ENCODE peak calls at places on chromosome 15, in five cellular contexts. U, P, L, H and C are unnamed samples.

GRCh38 chr15:52496776-52497470 is 31.8 kb downstream of the MYO5A start:
- DNase-seq in U (no peak), P (no peak), L (peak; percentile 9), H (no peak), C (no peak)

GRCh38 chr15:80174017-80174746 is 21.4 kb downstream of the FAH start:
- DNase-seq in U (no peak), P (no peak), L (peak; percentile 91), H (no peak), C (no peak)

GRCh38 chr15:64004582-64004981 is 41.7 kb downstream of the DAPK2 start:
- DNase-seq in U (no peak), P (no peak), L (peak; percentile 86), H (no peak), C (no peak)

GRCh38 chr15:26001201-26001600 is 138.1 kb upstream of the ATP10A start:
- DNase-seq in U (no peak), P (no peak), L (no peak), H (no peak), C (no peak)

GRCh38 chr15:58307313-58307961 is 124.4 kb upstream of the LIPC start:
- DNase-seq in U (no peak), P (no peak), L (no peak), H (no peak), C (peak; percentile 81)

GRCh38 chr15:99454941-99455795 is 110.6 kb upstream of the MEF2A start:
- DNase-seq in U (no peak), P (no peak), L (peak; percentile 85), H (no peak), C (no peak)

GRCh38 chr15:97962263-97962662 is 1.8 kb downstream of the ARRDC4 start:
- DNase-seq in U (no peak), P (no peak), L (no peak), H (no peak), C (no peak)

GRCh38 chr15:36632196-36632595 is 52.8 kb downstream of the CDIN1 start:
- DNase-seq in U (no peak), P (no peak), L (no peak), H (no peak), C (no peak)

GRCh38 chr15:61835476-61836106 is 224.7 kb downstream of the VPS13C start:
- DNase-seq in U (peak; percentile 73), P (peak; percentile 47), L (peak; percentile 69), H (peak; percentile 42), C (peak; percentile 27)

GRCh38 chr15:91627473-91628309 is 225.8 kb upstream of the SLCO3A1 start:
- DNase-seq in U (peak; percentile 44), P (no peak), L (peak; percentile 81), H (no peak), C (no peak)

GRCh38 chr15:70559223-70559823 is 204.0 kb downstream of the UACA start:
- DNase-seq in U (peak; percentile 20), P (peak; percentile 72), L (peak; percentile 53), H (peak; percentile 68), C (peak; percentile 85)

GRCh38 chr15:68337826-68338225 is 60.3 kb downstream of the FEM1B start:
- DNase-seq in U (no peak), P (no peak), L (peak; percentile 31), H (no peak), C (no peak)

GRCh38 chr15:63972801-63973200 is 73.5 kb downstream of the DAPK2 start:
- DNase-seq in U (no peak), P (no peak), L (no peak), H (no peak), C (no peak)

GRCh38 chr15:52337961-52338535 is 42.4 kb upstream of the MYO5C start:
- DNase-seq in U (no peak), P (no peak), L (no peak), H (no peak), C (peak; percentile 70)

GRCh38 chr15:70545526-70545925 is 217.8 kb downstream of the UACA start:
- DNase-seq in U (no peak), P (no peak), L (no peak), H (no peak), C (no peak)

GRCh38 chr15:27179789-27180188 is 208.8 kb downstream of the GABRG3 start:
- DNase-seq in U (no peak), P (no peak), L (no peak), H (no peak), C (no peak)

GRCh38 chr15:49343546-49343945 is 79.5 kb upstream of the FGF7 start:
- DNase-seq in U (no peak), P (no peak), L (no peak), H (no peak), C (no peak)

GRCh38 chr15:64716452-64716851 is 58.9 kb downstream of the RBPMS2 start:
- DNase-seq in U (no peak), P (no peak), L (no peak), H (no peak), C (no peak)

GRCh38 chr15:58327958-58328357 is 103.8 kb upstream of the LIPC start:
- DNase-seq in U (no peak), P (no peak), L (no peak), H (no peak), C (no peak)

GRCh38 chr15:67290319-67290718 is 35.7 kb downstream of the IQCH start:
- DNase-seq in U (no peak), P (no peak), L (no peak), H (no peak), C (no peak)

GRCh38 chr15:48644498-48644826 is 1.0 kb downstream of the FBN1 start:
- DNase-seq in U (peak; percentile 60), P (no peak), L (peak; percentile 39), H (no peak), C (no peak)

GRCh38 chr15:77580991-77581682 is 51.6 kb downstream of the LINGO1 start:
- DNase-seq in U (peak; percentile 37), P (no peak), L (no peak), H (no peak), C (no peak)

GRCh38 chr15:80201256-80202015 is 48.6 kb downstream of the FAH start:
- DNase-seq in U (no peak), P (no peak), L (no peak), H (no peak), C (no peak)

GRCh38 chr15:98983333-98983732 is 24.3 kb downstream of the PGPEP1L start:
- DNase-seq in U (peak; percentile 28), P (no peak), L (peak; percentile 79), H (no peak), C (no peak)

GRCh38 chr15:64842986-64843561 is 1.4 kb downstream of the PLEKHO2 start:
- DNase-seq in U (no peak), P (no peak), L (peak; percentile 69), H (no peak), C (no peak)

GRCh38 chr15:38038659-38039442 is 104.4 kb downstream of the TMCO5A start:
- DNase-seq in U (no peak), P (no peak), L (no peak), H (no peak), C (no peak)

GRCh38 chr15:60010467-60011257 is 6.6 kb downstream of the FOXB1 start:
- DNase-seq in U (no peak), P (no peak), L (no peak), H (no peak), C (no peak)

GRCh38 chr15:64596701-64597468 is 136.5 kb downstream of the ZNF609 start:
- DNase-seq in U (peak; percentile 70), P (peak; percentile 52), L (peak; percentile 84), H (peak; percentile 24), C (peak; percentile 72)

DNA sequence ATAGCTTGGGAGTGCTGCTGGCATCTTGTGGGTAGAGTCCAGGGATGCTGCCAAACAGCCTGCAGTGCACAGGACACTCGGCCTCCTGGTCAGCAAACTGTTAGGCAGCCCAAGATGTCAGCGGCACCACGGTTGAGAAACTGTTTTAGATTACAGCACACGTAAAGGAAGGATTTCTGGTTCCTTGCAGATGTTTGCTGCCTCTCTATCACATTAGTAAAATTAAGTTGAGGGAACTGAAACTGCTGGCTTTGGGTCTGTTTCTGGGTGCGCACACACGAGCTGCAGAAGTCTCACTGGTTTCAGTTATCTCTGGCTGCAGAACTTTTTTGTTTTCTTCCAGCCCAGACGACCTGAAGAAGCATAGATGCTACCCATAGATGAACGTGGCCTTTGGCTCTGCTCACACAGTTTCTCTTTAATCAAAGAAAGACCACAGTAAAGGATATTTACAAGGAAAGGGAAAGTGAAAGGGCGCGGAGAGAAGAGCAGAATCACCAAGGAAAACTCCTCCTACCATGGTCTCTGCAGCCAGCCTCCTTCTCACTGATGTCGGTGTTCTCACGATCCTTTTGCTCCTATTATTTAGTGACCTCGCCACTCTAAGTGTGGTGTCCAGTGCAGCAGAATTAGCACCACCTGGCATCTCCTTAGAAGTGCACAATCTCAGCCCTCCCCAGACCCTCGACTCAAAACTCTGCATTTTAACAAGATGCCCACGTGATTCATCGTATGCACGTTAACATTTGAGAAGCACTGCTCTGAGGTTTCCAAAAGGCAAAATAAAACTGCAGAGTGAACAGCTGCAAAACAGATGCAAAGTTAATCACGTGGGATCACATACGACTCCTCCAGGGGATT is 50.6 kb upstream of the AKAP13 start:
- DNase-seq in U (no peak), P (peak; percentile 45), L (peak; percentile 50), H (peak; percentile 44), C (peak; percentile 51)
- H3K4me3 ChIP-seq in U (no peak overlapping the region), P (peak overlapping the region; percentile 66), L (no peak overlapping the region), H (peak overlapping the region; percentile 65), C (peak overlapping the region; percentile 51)

DNA sequence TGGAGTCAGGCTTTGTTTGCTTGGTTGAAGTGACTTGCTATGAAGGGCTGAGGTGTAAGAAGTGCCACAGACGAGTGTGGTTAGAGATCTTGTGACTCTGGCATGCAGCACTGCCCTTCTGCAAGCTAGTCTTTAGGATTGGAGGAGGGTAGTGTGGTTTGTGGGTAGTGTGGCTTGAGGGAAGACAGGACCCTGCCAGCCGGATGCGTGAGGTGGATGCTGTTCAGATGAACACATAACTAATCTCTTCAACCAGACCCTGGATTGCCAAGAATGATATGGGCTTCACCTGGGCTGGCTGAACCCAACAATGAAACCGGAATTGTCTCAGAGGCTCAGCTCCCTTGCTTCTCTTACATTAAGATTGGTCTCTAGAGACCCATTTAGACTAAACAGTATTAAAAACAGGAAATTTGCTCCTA is 32.7 kb downstream of the STARD9 start:
- DNase-seq in U (peak; percentile 66), P (peak; percentile 23), L (peak; percentile 11), H (peak; percentile 54), C (peak; percentile 95)
- H3K4me3 ChIP-seq in U (no peak overlapping the region), P (no peak overlapping the region), L (no peak overlapping the region), H (no peak overlapping the region), C (no peak overlapping the region)

GRCh38 chr15:89785064-89785770 is 9.1 kb downstream of the MESP2 start:
- DNase-seq in U (no peak), P (no peak), L (no peak), H (no peak), C (no peak)

GRCh38 chr15:89787946-89788345 is 11.8 kb downstream of the MESP2 start:
- DNase-seq in U (no peak), P (no peak), L (no peak), H (no peak), C (no peak)

GRCh38 chr15:89784686-89784960 is 8.5 kb downstream of the MESP2 start:
- DNase-seq in U (no peak), P (no peak), L (no peak), H (no peak), C (no peak)

GRCh38 chr15:89783861-89784685 is 7.9 kb downstream of the MESP2 start:
- DNase-seq in U (no peak), P (no peak), L (no peak), H (no peak), C (no peak)

DNA sequence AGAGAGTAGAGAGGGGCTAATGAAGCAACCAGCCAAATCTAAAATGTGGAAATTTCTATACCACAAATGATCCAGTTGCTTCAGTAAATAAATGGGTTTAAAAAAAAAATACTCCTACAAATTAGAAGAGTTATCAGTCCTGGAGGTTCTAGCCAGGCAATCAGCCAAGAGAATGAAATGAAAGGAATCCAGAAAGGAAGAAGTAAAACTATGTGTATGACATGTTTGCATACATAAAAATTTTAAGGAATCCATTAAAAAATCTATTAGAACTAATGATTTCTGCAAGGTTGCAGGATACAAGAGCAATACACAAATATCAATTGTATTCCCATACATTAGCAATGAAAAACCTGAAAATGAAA is 9.6 kb downstream of the MESP2 start:
- DNase-seq in U (no peak), P (no peak), L (no peak), H (no peak), C (no peak)
- H3K4me3 ChIP-seq in U (no peak overlapping the region), P (no peak overlapping the region), L (no peak overlapping the region), H (no peak overlapping the region), C (no peak overlapping the region)

GRCh38 chr15:55915876-55916567 is 77.4 kb downstream of the NEDD4 start:
- DNase-seq in U (no peak), P (no peak), L (no peak), H (no peak), C (no peak)
- H3K4me3 ChIP-seq in U (no peak overlapping the region), P (no peak overlapping the region), L (no peak overlapping the region), H (no peak overlapping the region), C (no peak overlapping the region)